ENCODE peak calls at places on chromosomes 2 and 18, in seven cellular contexts. C, V, F, U, Y, J and K are unnamed samples.

GRCh38 chr2:38274286-38275276 is 102.5 kb downstream of the ATL2 start:
- DNase-seq in V (no peak), J (peak), C (no peak), Y (peak), U (peak), F (no peak), K (peak)

GRCh38 chr2:191292869-191293268 is 47.7 kb downstream of the MYO1B start:
- DNase-seq in Y (no peak), F (no peak), V (no peak), U (no peak), J (no peak), C (no peak), K (no peak)

GRCh38 chr2:189298038-189298437 is 118.5 kb upstream of the COL5A2 start:
- DNase-seq in F (no peak), Y (peak), C (no peak), J (no peak), U (no peak), V (no peak), K (no peak)

GRCh38 chr2:42107249-42108042 is 59.6 kb downstream of the PKDCC start:
- DNase-seq in J (no peak), Y (no peak), F (no peak), V (no peak), U (no peak), C (no peak), K (no peak)

GRCh38 chr2:51256736-51257135 is 224.8 kb upstream of the NRXN1 start:
- DNase-seq in C (no peak), V (no peak), Y (no peak), U (no peak), F (no peak), J (no peak), K (no peak)

GRCh38 chr2:241796610-241797138 is 12.3 kb upstream of the NEU4 start:
- DNase-seq in Y (no peak), J (no peak), V (no peak), U (no peak), C (no peak), F (no peak), K (peak)

GRCh38 chr2:219772697-219773096 is 145.3 kb downstream of the SLC4A3 start:
- DNase-seq in U (no peak), V (no peak), C (no peak), F (no peak), J (no peak), Y (no peak), K (no peak)

GRCh38 chr2:178072383-178073301 is at the start of gene PDE11A:
- DNase-seq in J (peak), F (peak), U (peak), C (peak), Y (peak), V (peak), K (peak)

GRCh38 chr2:15241208-15241607 is 319.9 kb downstream of the NBAS start:
- DNase-seq in J (no peak), Y (peak), C (no peak), U (no peak), F (no peak), V (no peak), K (no peak)

GRCh38 chr2:97748397-97748796 is 35.0 kb downstream of the ZAP70 start:
- DNase-seq in U (peak), V (no peak), J (no peak), C (no peak), F (no peak), Y (peak), K (peak)

GRCh38 chr2:20525041-20526035 is 78.5 kb downstream of the RHOB start:
- DNase-seq in C (peak), V (peak), Y (peak), F (no peak), U (no peak), J (peak), K (peak)

GRCh38 chr2:220572385-220572784 is 945.0 kb downstream of the SLC4A3 start:
- DNase-seq in V (no peak), J (peak), U (no peak), Y (peak), C (no peak), F (no peak), K (no peak)

GRCh38 chr2:26001743-26002341 is 19.5 kb upstream of the KIF3C start:
- DNase-seq in J (no peak), V (peak), C (peak), Y (peak), U (no peak), F (no peak), K (no peak)

GRCh38 chr2:195535911-195536522 is 121.0 kb upstream of the SLC39A10 start:
- DNase-seq in F (no peak), C (no peak), J (no peak), U (peak), Y (no peak), V (peak), K (peak)

GRCh38 chr2:54261537-54261936 is 5.5 kb upstream of the TSPYL6 start:
- DNase-seq in C (no peak), F (no peak), J (no peak), Y (no peak), U (no peak), V (no peak), K (no peak)

GRCh38 chr2:187013058-187013457 is 164.1 kb upstream of the ZSWIM2 start:
- DNase-seq in C (no peak), F (no peak), V (no peak), U (no peak), Y (no peak), J (no peak), K (no peak)

GRCh38 chr2:207768891-207769596 is 662 bp downstream of the FZD5 start:
- DNase-seq in J (peak), Y (no peak), V (peak), C (peak), F (no peak), U (peak), K (peak)

GRCh38 chr2:115483631-115484030 is 1041.2 kb downstream of the DPP10 start:
- DNase-seq in J (no peak), C (no peak), F (no peak), Y (no peak), V (no peak), U (no peak), K (no peak)

GRCh38 chr2:59752512-59752911 is 800.9 kb downstream of the BCL11A start:
- DNase-seq in Y (no peak), C (no peak), V (no peak), J (no peak), F (no peak), U (no peak), K (no peak)

GRCh38 chr2:59756145-59756544 is 797.3 kb downstream of the BCL11A start:
- DNase-seq in J (no peak), Y (no peak), V (no peak), F (no peak), C (no peak), U (no peak), K (no peak)

GRCh38 chr2:59754336-59754735 is 799.1 kb downstream of the BCL11A start:
- DNase-seq in U (no peak), J (no peak), C (no peak), F (no peak), Y (no peak), V (no peak), K (no peak)
- TF ChIP-seq CTCF in U (no peak), J (no peak), C (no peak), F (no peak), Y (no peak), V (no peak), K (peak)

GRCh38 chr2:28004086-28004485 is 113.6 kb downstream of the BABAM2 start:
- DNase-seq in J (peak), Y (peak), U (peak), V (no peak), F (no peak), C (no peak), K (no peak)
- TF ChIP-seq CTCF in J (no peak), Y (no peak), U (no peak), V (no peak), F (no peak), C (no peak), K (no peak)

GRCh38 chr2:80256396-80257167 is 48.0 kb downstream of the LRRTM1 start:
- DNase-seq in F (no peak), J (peak), U (no peak), V (no peak), Y (peak), C (no peak), K (no peak)
- TF ChIP-seq CTCF in F (no peak), J (no peak), U (peak), V (no peak), Y (peak), C (no peak), K (no peak)

GRCh38 chr2:105554235-105554634 is 155.4 kb upstream of the FHL2 start:
- DNase-seq in F (no peak), U (no peak), J (no peak), V (no peak), C (no peak), Y (no peak), K (no peak)
- TF ChIP-seq CTCF in F (no peak), U (no peak), J (no peak), V (no peak), C (no peak), Y (no peak), K (no peak)

GRCh38 chr2:230864605-230865323 is at the start of gene ITM2C:
- DNase-seq in C (no peak), F (no peak), U (peak), Y (peak), V (peak), J (peak), K (peak)
- TF ChIP-seq CTCF in C (no peak), F (no peak), U (peak), Y (peak), V (no peak), J (peak), K (peak)

DNA sequence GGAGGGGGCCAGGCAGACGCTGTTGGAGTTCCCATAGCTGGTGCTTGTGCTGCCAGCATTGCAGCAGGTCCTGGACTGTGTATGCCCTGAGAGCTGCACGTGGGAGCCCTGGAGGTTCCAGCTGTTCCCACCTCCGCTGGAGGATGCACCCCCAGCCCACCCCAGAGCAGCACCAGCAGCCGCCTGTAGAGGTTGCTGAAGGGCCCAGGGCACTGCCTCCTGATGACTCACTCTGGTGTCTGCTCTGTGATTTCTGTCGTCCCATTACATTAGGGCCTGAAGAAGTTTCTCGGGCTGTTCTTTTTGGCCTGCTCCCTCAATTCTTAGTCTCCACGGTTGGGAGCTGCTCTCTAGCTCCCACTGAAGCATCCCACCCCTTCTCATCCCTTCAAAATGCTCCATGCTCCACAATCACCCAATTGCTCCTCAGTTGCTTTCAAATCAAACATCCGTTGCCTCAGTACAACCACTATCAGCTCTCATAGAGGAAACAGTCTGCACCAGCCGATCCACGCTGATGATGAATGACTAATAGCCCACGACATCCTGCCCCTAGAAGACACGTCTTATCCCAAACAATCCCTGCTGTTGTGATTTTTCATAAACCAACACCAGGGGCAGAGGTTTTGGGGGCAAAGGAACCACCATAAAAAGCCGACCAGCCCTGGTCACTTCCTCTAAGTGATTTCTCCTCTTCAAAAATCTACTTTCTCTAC is 65.2 kb upstream of the RNF152 start:
- DNase-seq in F (no peak), J (no peak), C (no peak), U (no peak), Y (peak), V (no peak), K (no peak)
- TF ChIP-seq CTCF in F (no peak), J (no peak), C (no peak), U (no peak), Y (peak), V (no peak), K (no peak)

DNA sequence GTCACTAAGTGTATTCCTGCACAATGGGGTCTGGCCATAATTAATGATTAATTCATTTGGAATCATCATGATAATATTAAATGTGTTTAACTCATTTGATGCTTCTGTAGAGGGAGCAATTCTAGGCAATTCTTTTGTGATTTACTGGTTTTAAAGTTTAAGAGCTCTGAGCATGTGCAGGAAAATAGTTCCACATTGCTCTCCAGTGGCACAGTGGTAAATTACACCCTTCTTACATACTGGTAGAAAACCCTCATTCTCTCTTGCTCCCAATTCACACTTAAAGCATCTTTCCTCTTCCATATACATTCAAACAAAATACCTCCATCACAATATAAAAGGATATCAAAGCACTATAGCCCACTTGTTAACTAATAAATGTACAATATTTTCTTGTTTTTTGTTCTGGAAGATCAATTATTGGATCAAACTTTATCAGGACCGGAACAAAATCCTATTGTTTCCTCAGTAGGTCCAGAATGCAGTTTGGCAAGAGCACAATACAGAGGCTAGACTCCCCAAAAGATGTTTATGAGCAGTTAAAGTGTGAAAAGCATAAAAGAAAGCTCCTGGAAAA is 844.3 kb downstream of the MBD2 start:
- DNase-seq in F (no peak), J (peak), Y (peak), U (peak), C (no peak), V (no peak), K (peak)
- TF ChIP-seq CTCF in F (no peak), J (peak), Y (peak), U (peak), C (peak), V (peak), K (no peak)